ENCODE peak calls at places on chromosomes 11 and 22, in six cellular contexts. R, F, K, Y, O and C are unnamed samples.
A peak's percentile ranks its signal among the peaks of the same experiment; 100 is the strongest.

GRCh38 chr11:105297463-105297862 is 157.9 kb upstream of the CARD18 start:
- DNase-seq in R (peak; percentile 57), F (no peak), K (no peak), Y (no peak), O (peak; percentile 22), C (no peak)

GRCh38 chr22:26134654-26135330 is 34.5 kb upstream of the SEZ6L start:
- DNase-seq in R (no peak), F (peak; percentile 62), K (no peak), Y (no peak), O (no peak), C (no peak)

GRCh38 chr11:72189448-72190250 is 2.3 kb upstream of the FOLR1 start:
- DNase-seq in R (no peak), F (no peak), K (peak; percentile 31), Y (no peak), O (no peak), C (no peak)

GRCh38 chr11:122995526-122995925 is 13.9 kb upstream of the BSX start:
- DNase-seq in R (no peak), F (peak; percentile 26), K (no peak), Y (no peak), O (no peak), C (no peak)

GRCh38 chr22:31526275-31526674 is 29.9 kb downstream of the SFI1 start:
- DNase-seq in R (no peak), F (no peak), K (no peak), Y (no peak), O (no peak), C (no peak)

GRCh38 chr11:69013009-69013951 is at the start of gene MRGPRF:
- DNase-seq in R (peak; percentile 20), F (peak; percentile 98), K (peak; percentile 36), Y (peak; percentile 80), O (peak; percentile 97), C (no peak)

GRCh38 chr11:98227266-98227665 is 793.5 kb upstream of the CNTN5 start:
- DNase-seq in R (no peak), F (no peak), K (no peak), Y (no peak), O (no peak), C (no peak)

GRCh38 chr11:130211781-130212401 is 52.3 kb downstream of the ST14 start:
- DNase-seq in R (no peak), F (peak; percentile 66), K (peak; percentile 11), Y (peak; percentile 11), O (no peak), C (no peak)

GRCh38 chr11:95187730-95188129 is 43.3 kb downstream of the SESN3 start:
- DNase-seq in R (no peak), F (no peak), K (no peak), Y (no peak), O (no peak), C (no peak)

GRCh38 chr11:117839936-117840813 is 15.6 kb upstream of the FXYD2 start:
- DNase-seq in R (no peak), F (no peak), K (peak; percentile 12), Y (no peak), O (no peak), C (no peak)

GRCh38 chr22:20131593-20131855 is at the start of gene ZDHHC8:
- DNase-seq in R (no peak), F (no peak), K (no peak), Y (no peak), O (no peak), C (no peak)

GRCh38 chr11:129947474-129947873 is 52.1 kb upstream of the NFRKB start:
- DNase-seq in R (no peak), F (no peak), K (no peak), Y (no peak), O (no peak), C (no peak)

GRCh38 chr22:48254311-48254873 is 1491.9 kb downstream of the TBC1D22A start:
- DNase-seq in R (no peak), F (no peak), K (no peak), Y (no peak), O (no peak), C (no peak)

GRCh38 chr11:74170694-74171629 is at the start of the genes C2CD3 and PPME1:
- DNase-seq in R (peak; percentile 100), F (peak; percentile 99), K (peak; percentile 97), Y (peak; percentile 98), O (peak; percentile 100), C (peak; percentile 99)

GRCh38 chr11:46463701-46464100 is 72.1 kb upstream of the CHRM4 start:
- DNase-seq in R (no peak), F (no peak), K (no peak), Y (no peak), O (no peak), C (no peak)

GRCh38 chr22:37731804-37732471 is 35.1 kb downstream of the TRIOBP start:
- DNase-seq in R (no peak), F (no peak), K (no peak), Y (no peak), O (no peak), C (no peak)

GRCh38 chr11:134196756-134197155 is 27.0 kb downstream of the NCAPD3 start:
- DNase-seq in R (no peak), F (no peak), K (no peak), Y (no peak), O (no peak), C (no peak)

GRCh38 chr11:70433966-70434812 is 35.9 kb downstream of the CTTN start:
- DNase-seq in R (no peak), F (no peak), K (no peak), Y (no peak), O (no peak), C (no peak)

GRCh38 chr22:38347181-38347943 is 30.1 kb upstream of the CSNK1E start:
- DNase-seq in R (no peak), F (peak; percentile 81), K (peak; percentile 15), Y (no peak), O (no peak), C (no peak)

GRCh38 chr11:43359432-43359818 is 705 bp downstream of the TTC17 start:
- DNase-seq in R (peak; percentile 23), F (no peak), K (no peak), Y (no peak), O (peak; percentile 41), C (no peak)

GRCh38 chr11:68194675-68195294 is 18.3 kb downstream of the KMT5B start:
- DNase-seq in R (no peak), F (no peak), K (no peak), Y (no peak), O (no peak), C (no peak)

GRCh38 chr11:133964946-133965632 is 8.3 kb upstream of the IGSF9B start:
- DNase-seq in R (peak; percentile 56), F (no peak), K (no peak), Y (no peak), O (no peak), C (no peak)

GRCh38 chr11:6268811-6269210 is 9.2 kb downstream of the CCKBR start:
- DNase-seq in R (no peak), F (no peak), K (no peak), Y (no peak), O (no peak), C (no peak)

GRCh38 chr11:130208241-130209127 is 48.9 kb downstream of the ST14 start:
- DNase-seq in R (no peak), F (no peak), K (peak; percentile 6), Y (no peak), O (no peak), C (no peak)

GRCh38 chr11:46216040-46216764 is 61.3 kb upstream of the CREB3L1 start:
- DNase-seq in R (no peak), F (no peak), K (no peak), Y (no peak), O (peak; percentile 26), C (no peak)

GRCh38 chr22:50599816-50600454 is 658 bp upstream of the MAPK8IP2 start:
- DNase-seq in R (peak; percentile 14), F (no peak), K (peak; percentile 65), Y (no peak), O (no peak), C (no peak)

GRCh38 chr11:12235945-12236743 is 125.8 kb downstream of the MICAL2 start:
- DNase-seq in R (peak; percentile 75), F (no peak), K (no peak), Y (peak; percentile 45), O (peak; percentile 80), C (peak; percentile 81)

GRCh38 chr11:108498046-108498815 is at the start of gene POGLUT3:
- DNase-seq in R (peak; percentile 67), F (no peak), K (peak; percentile 57), Y (peak; percentile 32), O (peak; percentile 58), C (no peak)

GRCh38 chr11:45161252-45162063 is 15.0 kb downstream of the PRDM11 start:
- DNase-seq in R (no peak), F (no peak), K (peak; percentile 46), Y (no peak), O (no peak), C (no peak)

GRCh38 chr22:42154731-42155543 is 24.3 kb upstream of the CYP2D6 start:
- DNase-seq in R (no peak), F (no peak), K (no peak), Y (no peak), O (no peak), C (no peak)

GRCh38 chr22:42152661-42153270 is 22.2 kb upstream of the CYP2D6 start:
- DNase-seq in R (no peak), F (no peak), K (no peak), Y (no peak), O (no peak), C (no peak)

GRCh38 chr22:42150727-42151590 is 20.3 kb upstream of the CYP2D6 start:
- DNase-seq in R (no peak), F (no peak), K (no peak), Y (no peak), O (no peak), C (no peak)

GRCh38 chr22:42154293-42154692 is 23.7 kb upstream of the CYP2D6 start:
- DNase-seq in R (no peak), F (no peak), K (no peak), Y (no peak), O (no peak), C (no peak)

GRCh38 chr22:42151924-42152635 is 21.5 kb upstream of the CYP2D6 start:
- DNase-seq in R (no peak), F (no peak), K (no peak), Y (no peak), O (no peak), C (no peak)
- TF ChIP-seq CTCF in R (no peak), F (no peak), K (no peak), Y (no peak), O (no peak), C (no peak)

GRCh38 chr11:1917523-1918435 is 1.7 kb upstream of the TNNT3 start:
- DNase-seq in R (no peak), F (no peak), K (peak; percentile 60), Y (no peak), O (no peak), C (no peak)
- TF ChIP-seq CTCF in R (peak; percentile 55), F (peak; percentile 25), K (peak; percentile 88), Y (no peak), O (no peak), C (peak; percentile 39)

GRCh38 chr11:2120359-2121100 is 18.7 kb downstream of the IGF2 start:
- DNase-seq in R (no peak), F (no peak), K (no peak), Y (no peak), O (no peak), C (no peak)
- TF ChIP-seq CTCF in R (no peak), F (no peak), K (no peak), Y (no peak), O (no peak), C (no peak)

GRCh38 chr11:85725510-85726258 is 39.7 kb upstream of the CCDC89 start:
- DNase-seq in R (peak; percentile 99), F (no peak), K (no peak), Y (no peak), O (peak; percentile 88), C (peak; percentile 88)
- TF ChIP-seq CTCF in R (no peak), F (no peak), K (no peak), Y (no peak), O (no peak), C (no peak)

GRCh38 chr11:61816736-61817455 is at the start of gene FADS1:
- DNase-seq in R (peak; percentile 97), F (peak; percentile 97), K (peak; percentile 93), Y (peak; percentile 63), O (peak; percentile 96), C (peak; percentile 73)
- TF ChIP-seq CTCF in R (peak; percentile 69), F (peak; percentile 50), K (peak; percentile 58), Y (no peak), O (peak; percentile 38), C (peak; percentile 78)